ENCODE peak calls at places on chromosomes 6 and 20, in nine cellular contexts. One of them, this sample, is unnamed.

GRCh38 chr6:151807513-151808330 is at the start of gene ESR1:
- DNase-seq in GM23248: peak
- DNase-seq in left colon: peak
- DNase-seq in NCI-H1105: peak
- DNase-seq in astrocyte of the cerebellum: no peak
- DNase-seq in NCI-H526: no peak
- DNase-seq in NCI-H1092 treated with DMSO at 0.1 percent for 48 hours: no peak
- DNase-seq in NCI-H2081: peak
- DNase-seq in tibial nerve: no peak
- DNase-seq in this sample: no peak

GRCh38 chr6:44297063-44298038 is 15.8 kb downstream of the AARS2 start:
- DNase-seq in GM23248: peak
- DNase-seq in left colon: peak
- DNase-seq in NCI-H1105: peak
- DNase-seq in astrocyte of the cerebellum: no peak
- DNase-seq in NCI-H526: peak
- DNase-seq in NCI-H1092 treated with DMSO at 0.1 percent for 48 hours: no peak
- DNase-seq in NCI-H2081: peak
- DNase-seq in tibial nerve: no peak
- DNase-seq in this sample: no peak

GRCh38 chr6:137234505-137234863 is 15.3 kb upstream of the IFNGR1 start:
- DNase-seq in GM23248: no peak
- DNase-seq in left colon: no peak
- DNase-seq in NCI-H1105: no peak
- DNase-seq in astrocyte of the cerebellum: no peak
- DNase-seq in NCI-H526: no peak
- DNase-seq in NCI-H1092 treated with DMSO at 0.1 percent for 48 hours: no peak
- DNase-seq in NCI-H2081: no peak
- DNase-seq in tibial nerve: no peak
- DNase-seq in this sample: no peak

GRCh38 chr6:36061236-36061635 is 33.6 kb downstream of the MAPK14 start:
- DNase-seq in GM23248: no peak
- DNase-seq in left colon: no peak
- DNase-seq in NCI-H1105: no peak
- DNase-seq in astrocyte of the cerebellum: no peak
- DNase-seq in NCI-H526: no peak
- DNase-seq in NCI-H1092 treated with DMSO at 0.1 percent for 48 hours: no peak
- DNase-seq in NCI-H2081: no peak
- DNase-seq in tibial nerve: no peak
- DNase-seq in this sample: no peak

GRCh38 chr6:39476151-39476550 is 153.6 kb upstream of the KCNK16 start:
- DNase-seq in GM23248: no peak
- DNase-seq in left colon: no peak
- DNase-seq in NCI-H1105: no peak
- DNase-seq in astrocyte of the cerebellum: no peak
- DNase-seq in NCI-H526: no peak
- DNase-seq in NCI-H1092 treated with DMSO at 0.1 percent for 48 hours: no peak
- DNase-seq in NCI-H2081: no peak
- DNase-seq in tibial nerve: no peak
- DNase-seq in this sample: no peak

GRCh38 chr6:12392490-12392889 is 102.3 kb downstream of the EDN1 start:
- DNase-seq in GM23248: peak
- DNase-seq in left colon: no peak
- DNase-seq in NCI-H1105: no peak
- DNase-seq in astrocyte of the cerebellum: peak
- DNase-seq in NCI-H526: no peak
- DNase-seq in NCI-H1092 treated with DMSO at 0.1 percent for 48 hours: no peak
- DNase-seq in NCI-H2081: no peak
- DNase-seq in tibial nerve: no peak
- DNase-seq in this sample: no peak

GRCh38 chr6:158143700-158144099 is 24.4 kb downstream of the SERAC1 start:
- DNase-seq in GM23248: peak
- DNase-seq in left colon: no peak
- DNase-seq in NCI-H1105: no peak
- DNase-seq in astrocyte of the cerebellum: no peak
- DNase-seq in NCI-H526: no peak
- DNase-seq in NCI-H1092 treated with DMSO at 0.1 percent for 48 hours: no peak
- DNase-seq in NCI-H2081: no peak
- DNase-seq in tibial nerve: no peak
- DNase-seq in this sample: no peak

GRCh38 chr6:90156861-90157260 is 139.8 kb downstream of the BACH2 start:
- DNase-seq in GM23248: no peak
- DNase-seq in left colon: no peak
- DNase-seq in NCI-H1105: no peak
- DNase-seq in astrocyte of the cerebellum: no peak
- DNase-seq in NCI-H526: no peak
- DNase-seq in NCI-H1092 treated with DMSO at 0.1 percent for 48 hours: no peak
- DNase-seq in NCI-H2081: no peak
- DNase-seq in tibial nerve: no peak
- DNase-seq in this sample: no peak

GRCh38 chr20:36197271-36197670 is 39.0 kb upstream of the AAR2 start:
- DNase-seq in GM23248: no peak
- DNase-seq in left colon: no peak
- DNase-seq in NCI-H1105: no peak
- DNase-seq in astrocyte of the cerebellum: no peak
- DNase-seq in NCI-H526: no peak
- DNase-seq in NCI-H1092 treated with DMSO at 0.1 percent for 48 hours: no peak
- DNase-seq in NCI-H2081: no peak
- DNase-seq in tibial nerve: no peak
- DNase-seq in this sample: no peak

GRCh38 chr6:146347690-146348089 is 195.9 kb upstream of the RAB32 start:
- DNase-seq in GM23248: no peak
- DNase-seq in left colon: no peak
- DNase-seq in NCI-H1105: no peak
- DNase-seq in astrocyte of the cerebellum: no peak
- DNase-seq in NCI-H526: no peak
- DNase-seq in NCI-H1092 treated with DMSO at 0.1 percent for 48 hours: no peak
- DNase-seq in NCI-H2081: no peak
- DNase-seq in tibial nerve: no peak
- DNase-seq in this sample: no peak

GRCh38 chr6:166939276-166939816 is 17.0 kb downstream of the RNASET2 start:
- DNase-seq in GM23248: no peak
- DNase-seq in left colon: no peak
- DNase-seq in NCI-H1105: no peak
- DNase-seq in astrocyte of the cerebellum: no peak
- DNase-seq in NCI-H526: no peak
- DNase-seq in NCI-H1092 treated with DMSO at 0.1 percent for 48 hours: no peak
- DNase-seq in NCI-H2081: peak
- DNase-seq in tibial nerve: no peak
- DNase-seq in this sample: no peak

GRCh38 chr6:130997061-130997753 is 65.8 kb downstream of the EPB41L2 start:
- DNase-seq in GM23248: peak
- DNase-seq in left colon: no peak
- DNase-seq in NCI-H1105: no peak
- DNase-seq in astrocyte of the cerebellum: no peak
- DNase-seq in NCI-H526: no peak
- DNase-seq in NCI-H1092 treated with DMSO at 0.1 percent for 48 hours: no peak
- DNase-seq in NCI-H2081: no peak
- DNase-seq in tibial nerve: no peak
- DNase-seq in this sample: no peak

GRCh38 chr6:28264834-28265401 is 2.0 kb upstream of the ZSCAN26 start:
- DNase-seq in GM23248: no peak
- DNase-seq in left colon: no peak
- DNase-seq in NCI-H1105: no peak
- DNase-seq in astrocyte of the cerebellum: no peak
- DNase-seq in NCI-H526: no peak
- DNase-seq in NCI-H1092 treated with DMSO at 0.1 percent for 48 hours: no peak
- DNase-seq in NCI-H2081: no peak
- DNase-seq in tibial nerve: no peak
- DNase-seq in this sample: no peak

GRCh38 chr6:108365488-108365887 is 70.6 kb downstream of the AFG1L start:
- DNase-seq in GM23248: peak
- DNase-seq in left colon: no peak
- DNase-seq in NCI-H1105: no peak
- DNase-seq in astrocyte of the cerebellum: no peak
- DNase-seq in NCI-H526: no peak
- DNase-seq in NCI-H1092 treated with DMSO at 0.1 percent for 48 hours: no peak
- DNase-seq in NCI-H2081: no peak
- DNase-seq in tibial nerve: no peak
- DNase-seq in this sample: no peak

GRCh38 chr6:11132191-11132590 is 20.7 kb upstream of the ERVFRD-1 start:
- DNase-seq in GM23248: peak
- DNase-seq in left colon: no peak
- DNase-seq in NCI-H1105: no peak
- DNase-seq in astrocyte of the cerebellum: no peak
- DNase-seq in NCI-H526: no peak
- DNase-seq in NCI-H1092 treated with DMSO at 0.1 percent for 48 hours: no peak
- DNase-seq in NCI-H2081: no peak
- DNase-seq in tibial nerve: no peak
- DNase-seq in this sample: no peak

GRCh38 chr6:2565499-2565898 is 185.2 kb downstream of the MYLK4 start:
- DNase-seq in GM23248: no peak
- DNase-seq in left colon: no peak
- DNase-seq in NCI-H1105: no peak
- DNase-seq in astrocyte of the cerebellum: no peak
- DNase-seq in NCI-H526: no peak
- DNase-seq in NCI-H1092 treated with DMSO at 0.1 percent for 48 hours: no peak
- DNase-seq in NCI-H2081: no peak
- DNase-seq in tibial nerve: no peak
- DNase-seq in this sample: no peak

GRCh38 chr6:30219244-30219643 is 6.0 kb upstream of the TRIM26 start:
- DNase-seq in GM23248: peak
- DNase-seq in left colon: peak
- DNase-seq in NCI-H1105: peak
- DNase-seq in astrocyte of the cerebellum: no peak
- DNase-seq in NCI-H526: peak
- DNase-seq in NCI-H1092 treated with DMSO at 0.1 percent for 48 hours: peak
- DNase-seq in NCI-H2081: peak
- DNase-seq in tibial nerve: no peak
- DNase-seq in this sample: no peak

GRCh38 chr6:91376686-91377085 is 789.8 kb upstream of the MAP3K7 start:
- DNase-seq in GM23248: no peak
- DNase-seq in left colon: peak
- DNase-seq in NCI-H1105: peak
- DNase-seq in astrocyte of the cerebellum: no peak
- DNase-seq in NCI-H526: no peak
- DNase-seq in NCI-H1092 treated with DMSO at 0.1 percent for 48 hours: peak
- DNase-seq in NCI-H2081: peak
- DNase-seq in tibial nerve: no peak
- DNase-seq in this sample: no peak

GRCh38 chr6:33761922-33762629 is 15.4 kb upstream of the IP6K3 start:
- DNase-seq in GM23248: peak
- DNase-seq in left colon: peak
- DNase-seq in NCI-H1105: peak
- DNase-seq in astrocyte of the cerebellum: no peak
- DNase-seq in NCI-H526: peak
- DNase-seq in NCI-H1092 treated with DMSO at 0.1 percent for 48 hours: peak
- DNase-seq in NCI-H2081: peak
- DNase-seq in tibial nerve: no peak
- DNase-seq in this sample: peak

GRCh38 chr6:106039836-106040592 is 46.1 kb upstream of the PRDM1 start:
- DNase-seq in GM23248: no peak
- DNase-seq in left colon: no peak
- DNase-seq in NCI-H1105: no peak
- DNase-seq in astrocyte of the cerebellum: no peak
- DNase-seq in NCI-H526: no peak
- DNase-seq in NCI-H1092 treated with DMSO at 0.1 percent for 48 hours: no peak
- DNase-seq in NCI-H2081: no peak
- DNase-seq in tibial nerve: no peak
- DNase-seq in this sample: no peak

GRCh38 chr6:40325041-40325440 is 262.1 kb downstream of the LRFN2 start:
- DNase-seq in GM23248: no peak
- DNase-seq in left colon: peak
- DNase-seq in NCI-H1105: peak
- DNase-seq in astrocyte of the cerebellum: no peak
- DNase-seq in NCI-H526: peak
- DNase-seq in NCI-H1092 treated with DMSO at 0.1 percent for 48 hours: no peak
- DNase-seq in NCI-H2081: no peak
- DNase-seq in tibial nerve: no peak
- DNase-seq in this sample: no peak

GRCh38 chr20:62117658-62118057 is 4.6 kb upstream of the LSM14B start:
- DNase-seq in GM23248: no peak
- DNase-seq in left colon: peak
- DNase-seq in NCI-H1105: no peak
- DNase-seq in astrocyte of the cerebellum: no peak
- DNase-seq in NCI-H526: no peak
- DNase-seq in NCI-H1092 treated with DMSO at 0.1 percent for 48 hours: peak
- DNase-seq in NCI-H2081: no peak
- DNase-seq in tibial nerve: no peak
- DNase-seq in this sample: peak

GRCh38 chr20:5100684-5101347 is 18.9 kb downstream of the PCNA start:
- DNase-seq in GM23248: peak
- DNase-seq in left colon: peak
- DNase-seq in NCI-H1105: peak
- DNase-seq in astrocyte of the cerebellum: no peak
- DNase-seq in NCI-H526: peak
- DNase-seq in NCI-H1092 treated with DMSO at 0.1 percent for 48 hours: peak
- DNase-seq in NCI-H2081: peak
- DNase-seq in tibial nerve: peak
- DNase-seq in this sample: peak

GRCh38 chr20:1802385-1803215 is 92.6 kb upstream of the SIRPA start:
- DNase-seq in GM23248: peak
- DNase-seq in left colon: peak
- DNase-seq in NCI-H1105: peak
- DNase-seq in astrocyte of the cerebellum: peak
- DNase-seq in NCI-H526: peak
- DNase-seq in NCI-H1092 treated with DMSO at 0.1 percent for 48 hours: peak
- DNase-seq in NCI-H2081: no peak
- DNase-seq in tibial nerve: no peak
- DNase-seq in this sample: peak

GRCh38 chr6:53896237-53896636 is 101.4 kb downstream of the LRRC1 start:
- DNase-seq in GM23248: peak
- DNase-seq in left colon: no peak
- DNase-seq in NCI-H1105: no peak
- DNase-seq in astrocyte of the cerebellum: no peak
- DNase-seq in NCI-H526: no peak
- DNase-seq in NCI-H1092 treated with DMSO at 0.1 percent for 48 hours: no peak
- DNase-seq in NCI-H2081: no peak
- DNase-seq in tibial nerve: no peak
- DNase-seq in this sample: no peak

GRCh38 chr20:23226612-23227265 is 123.9 kb upstream of the NXT1 start:
- DNase-seq in GM23248: no peak
- DNase-seq in left colon: no peak
- DNase-seq in NCI-H1105: no peak
- DNase-seq in astrocyte of the cerebellum: no peak
- DNase-seq in NCI-H526: no peak
- DNase-seq in NCI-H1092 treated with DMSO at 0.1 percent for 48 hours: no peak
- DNase-seq in NCI-H2081: no peak
- DNase-seq in tibial nerve: no peak
- DNase-seq in this sample: no peak

GRCh38 chr20:50077818-50078601 is 34.9 kb downstream of the UBE2V1 start:
- DNase-seq in GM23248: no peak
- DNase-seq in left colon: no peak
- DNase-seq in NCI-H1105: no peak
- DNase-seq in astrocyte of the cerebellum: no peak
- DNase-seq in NCI-H526: no peak
- DNase-seq in NCI-H1092 treated with DMSO at 0.1 percent for 48 hours: no peak
- DNase-seq in NCI-H2081: no peak
- DNase-seq in tibial nerve: no peak
- DNase-seq in this sample: no peak

GRCh38 chr20:63498950-63499332 is at the start of gene EEF1A2:
- DNase-seq in GM23248: peak
- DNase-seq in left colon: peak
- DNase-seq in NCI-H1105: peak
- DNase-seq in astrocyte of the cerebellum: no peak
- DNase-seq in NCI-H526: peak
- DNase-seq in NCI-H1092 treated with DMSO at 0.1 percent for 48 hours: peak
- DNase-seq in NCI-H2081: no peak
- DNase-seq in tibial nerve: no peak
- DNase-seq in this sample: no peak

GRCh38 chr6:30885481-30885998 is 1.2 kb downstream of the DDR1 start:
- DNase-seq in GM23248: peak
- DNase-seq in left colon: peak
- DNase-seq in NCI-H1105: no peak
- DNase-seq in astrocyte of the cerebellum: no peak
- DNase-seq in NCI-H526: peak
- DNase-seq in NCI-H1092 treated with DMSO at 0.1 percent for 48 hours: peak
- DNase-seq in NCI-H2081: peak
- DNase-seq in tibial nerve: no peak
- DNase-seq in this sample: no peak

GRCh38 chr6:437042-437402 is 45.5 kb downstream of the IRF4 start:
- DNase-seq in GM23248: peak
- DNase-seq in left colon: no peak
- DNase-seq in NCI-H1105: no peak
- DNase-seq in astrocyte of the cerebellum: no peak
- DNase-seq in NCI-H526: no peak
- DNase-seq in NCI-H1092 treated with DMSO at 0.1 percent for 48 hours: no peak
- DNase-seq in NCI-H2081: no peak
- DNase-seq in tibial nerve: no peak
- DNase-seq in this sample: no peak

GRCh38 chr6:11770546-11771466 is 7.8 kb downstream of the ADTRP start:
- DNase-seq in GM23248: peak
- DNase-seq in left colon: peak
- DNase-seq in NCI-H1105: no peak
- DNase-seq in astrocyte of the cerebellum: peak
- DNase-seq in NCI-H526: no peak
- DNase-seq in NCI-H1092 treated with DMSO at 0.1 percent for 48 hours: no peak
- DNase-seq in NCI-H2081: no peak
- DNase-seq in tibial nerve: peak
- DNase-seq in this sample: peak